ENCODE peak calls at places on chromosome 15, in five cellular contexts. P is HFF-Myc, V is stomach, S is psoas muscle, I is WTC11. M is an unnamed sample.

GRCh38 chr15:36400936-36401585 is 178.4 kb upstream of the CDIN1 start:
- DNase-seq in V (no peak), I (no peak), P (no peak), S (no peak), M (no peak)

GRCh38 chr15:88645171-88646087 is 6.6 kb downstream of the ISG20 start:
- DNase-seq in S (no peak), V (peak), P (no peak), I (no peak), M (no peak)

GRCh38 chr15:45200799-45201556 is 13.2 kb upstream of the SHF start:
- DNase-seq in P (peak), S (peak), I (peak), V (peak), M (peak)

GRCh38 chr15:64101018-64101417 is 5.2 kb downstream of the SNX1 start:
- DNase-seq in S (no peak), V (no peak), I (no peak), P (no peak), M (no peak)

GRCh38 chr15:45351229-45351628 is 27.1 kb downstream of the GATM start:
- DNase-seq in P (no peak), S (no peak), V (no peak), I (no peak), M (no peak)

GRCh38 chr15:41880156-41880877 is 13.5 kb downstream of the SPTBN5 start:
- DNase-seq in I (no peak), V (no peak), S (no peak), P (no peak), M (no peak)

GRCh38 chr15:90436952-90437351 is 48.9 kb downstream of the IQGAP1 start:
- DNase-seq in P (no peak), I (no peak), V (no peak), S (no peak), M (no peak)

GRCh38 chr15:42730135-42730534 is 6.8 kb downstream of the CDAN1 start:
- DNase-seq in S (no peak), V (no peak), I (no peak), P (no peak), M (no peak)

GRCh38 chr15:34693053-34693744 is 61.6 kb downstream of the GJD2 start:
- DNase-seq in S (no peak), I (no peak), P (no peak), V (no peak), M (no peak)

GRCh38 chr15:100114526-100114925 is 227.2 kb downstream of the ADAMTS17 start:
- DNase-seq in S (no peak), P (no peak), V (no peak), I (no peak), M (no peak)

GRCh38 chr15:63834500-63835210 is 907 bp upstream of the HERC1 start:
- DNase-seq in S (no peak), P (no peak), V (no peak), I (no peak), M (no peak)

GRCh38 chr15:52559583-52559982 is 9.2 kb downstream of the ARPP19 start:
- DNase-seq in S (peak), V (no peak), P (no peak), I (no peak), M (no peak)

GRCh38 chr15:97884513-97885131 is 75.9 kb upstream of the ARRDC4 start:
- DNase-seq in S (no peak), I (no peak), P (no peak), V (no peak), M (no peak)

GRCh38 chr15:67166280-67167009 is 88.0 kb downstream of the AAGAB start:
- DNase-seq in P (no peak), S (no peak), V (no peak), I (no peak), M (no peak)

GRCh38 chr15:67163180-67163579 is 91.3 kb downstream of the AAGAB start:
- DNase-seq in S (no peak), P (no peak), I (no peak), V (no peak), M (no peak)

GRCh38 chr15:67165653-67166260 is 88.7 kb downstream of the AAGAB start:
- DNase-seq in I (peak), P (no peak), S (no peak), V (no peak), M (no peak)

GRCh38 chr15:67164401-67164791 is 90.1 kb downstream of the AAGAB start:
- DNase-seq in P (no peak), S (no peak), I (no peak), V (no peak), M (no peak)

DNA sequence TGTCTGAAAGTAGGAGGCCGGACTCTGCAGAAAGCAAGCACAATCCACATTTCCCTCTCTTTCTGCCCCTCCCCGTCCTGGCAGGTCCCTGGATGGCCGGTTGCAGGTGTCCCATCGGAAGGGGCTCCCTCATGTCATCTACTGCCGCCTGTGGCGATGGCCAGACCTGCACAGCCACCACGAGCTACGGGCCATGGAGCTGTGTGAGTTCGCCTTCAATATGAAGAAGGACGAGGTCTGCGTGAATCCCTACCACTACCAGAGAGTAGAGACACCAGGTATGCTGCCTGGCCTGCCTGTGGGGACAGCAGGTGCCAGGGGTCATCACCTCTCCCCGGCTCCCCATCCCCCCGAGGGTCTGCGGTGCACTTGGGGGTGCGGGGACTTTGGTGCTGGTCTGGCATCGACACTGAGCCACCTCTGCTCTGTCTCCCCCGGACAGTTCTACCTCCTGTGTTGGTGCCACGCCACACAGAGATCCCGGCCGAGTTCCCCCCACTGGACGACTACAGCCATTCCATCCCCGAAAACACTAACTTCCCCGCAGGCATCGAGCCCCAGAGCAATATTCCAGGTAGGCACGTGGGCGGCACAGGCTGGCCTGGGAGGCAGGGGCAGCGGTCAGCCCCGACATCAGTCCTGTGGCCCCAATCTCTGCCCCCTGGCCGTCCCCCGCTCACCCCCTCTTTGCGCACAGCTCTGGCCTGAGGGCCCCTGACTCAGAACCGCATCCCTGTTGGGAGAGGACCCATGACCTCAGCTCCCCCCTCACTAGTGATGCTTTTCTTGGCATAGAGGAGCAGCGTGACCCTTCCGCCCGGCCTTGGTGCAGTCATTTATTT is 89.4 kb downstream of the AAGAB start:
- DNase-seq in I (peak), S (peak), V (no peak), P (no peak), M (no peak)
- TF ChIP-seq CTCF in I (no peak), S (no peak), V (no peak), P (no peak), M (no peak)

GRCh38 chr15:43774062-43774461 is 2.7 kb downstream of the ELL3 start:
- DNase-seq in V (no peak), I (no peak), S (no peak), P (no peak), M (no peak)

GRCh38 chr15:43776101-43776717 is 557 bp downstream of the ELL3 start:
- DNase-seq in S (no peak), P (no peak), I (peak), V (peak), M (no peak)

GRCh38 chr15:43776718-43777292 is at the start of gene ELL3:
- DNase-seq in I (peak), S (peak), V (peak), P (no peak), M (no peak)

GRCh38 chr15:43777293-43777819 is 590 bp upstream of the ELL3 start:
- DNase-seq in I (peak), P (peak), V (peak), S (peak), M (peak)

GRCh38 chr15:43775411-43775965 is 1.3 kb downstream of the ELL3 start:
- DNase-seq in I (peak), V (peak), S (peak), P (peak), M (no peak)
- TF ChIP-seq CTCF in I (no peak), V (no peak), S (peak), P (peak), M (no peak)

GRCh38 chr15:25695875-25696760 is 167.0 kb downstream of the ATP10A start:
- DNase-seq in S (no peak), I (no peak), P (no peak), V (no peak), M (no peak)

GRCh38 chr15:25691544-25692430 is 171.3 kb downstream of the ATP10A start:
- DNase-seq in I (no peak), S (no peak), V (no peak), P (no peak), M (no peak)

GRCh38 chr15:25694823-25695312 is 168.3 kb downstream of the ATP10A start:
- DNase-seq in S (no peak), I (no peak), V (no peak), P (no peak), M (no peak)

GRCh38 chr15:25694238-25694584 is 168.9 kb downstream of the ATP10A start:
- DNase-seq in V (no peak), S (no peak), P (no peak), I (no peak), M (no peak)

DNA sequence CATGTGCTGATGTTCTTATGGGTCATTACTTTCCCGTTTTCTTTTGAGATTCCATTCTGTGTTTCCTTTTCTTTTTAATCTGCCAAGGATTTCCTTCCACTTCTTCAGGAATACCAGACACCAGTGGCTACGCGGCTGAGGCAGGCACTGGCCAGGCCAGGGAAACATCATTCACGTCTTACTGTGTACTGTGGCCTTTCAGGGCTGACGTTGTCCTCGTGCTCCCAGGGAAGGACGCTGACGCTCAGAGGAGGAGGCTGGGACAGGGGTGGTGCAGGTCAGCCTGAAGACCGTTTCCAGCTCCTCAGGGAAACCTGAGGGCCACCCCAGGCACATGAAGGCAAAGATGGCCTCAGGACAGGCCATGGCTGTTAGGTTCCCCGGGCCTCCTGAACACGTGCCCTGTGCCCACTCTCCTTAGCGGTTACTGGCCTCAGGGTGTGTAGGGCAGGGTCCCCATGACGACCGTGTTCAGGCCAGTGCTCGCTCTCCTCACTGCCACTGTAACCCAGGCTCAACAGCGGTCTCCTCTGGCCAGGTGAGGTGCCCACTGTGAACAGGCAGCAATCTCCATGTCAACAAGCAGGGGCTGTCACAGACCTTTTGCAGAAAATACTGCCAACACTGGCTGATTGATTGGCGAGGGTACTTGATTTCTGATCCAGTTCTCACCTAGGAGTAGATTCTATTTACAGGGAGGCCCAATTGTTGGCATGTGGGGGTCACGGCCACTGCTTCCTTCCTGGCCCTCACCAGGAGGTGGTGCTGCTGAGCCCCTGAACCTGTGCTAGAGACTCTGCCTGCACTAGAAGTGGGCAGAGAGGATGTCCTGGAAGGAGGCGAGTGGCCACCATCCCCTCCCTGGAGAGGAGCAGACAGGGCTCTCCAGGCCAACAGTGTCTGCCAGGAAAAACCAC is 169.5 kb downstream of the ATP10A start:
- DNase-seq in V (no peak), I (peak), P (no peak), S (peak), M (no peak)
- TF ChIP-seq CTCF in V (no peak), I (peak), P (peak), S (peak), M (no peak)

DNA sequence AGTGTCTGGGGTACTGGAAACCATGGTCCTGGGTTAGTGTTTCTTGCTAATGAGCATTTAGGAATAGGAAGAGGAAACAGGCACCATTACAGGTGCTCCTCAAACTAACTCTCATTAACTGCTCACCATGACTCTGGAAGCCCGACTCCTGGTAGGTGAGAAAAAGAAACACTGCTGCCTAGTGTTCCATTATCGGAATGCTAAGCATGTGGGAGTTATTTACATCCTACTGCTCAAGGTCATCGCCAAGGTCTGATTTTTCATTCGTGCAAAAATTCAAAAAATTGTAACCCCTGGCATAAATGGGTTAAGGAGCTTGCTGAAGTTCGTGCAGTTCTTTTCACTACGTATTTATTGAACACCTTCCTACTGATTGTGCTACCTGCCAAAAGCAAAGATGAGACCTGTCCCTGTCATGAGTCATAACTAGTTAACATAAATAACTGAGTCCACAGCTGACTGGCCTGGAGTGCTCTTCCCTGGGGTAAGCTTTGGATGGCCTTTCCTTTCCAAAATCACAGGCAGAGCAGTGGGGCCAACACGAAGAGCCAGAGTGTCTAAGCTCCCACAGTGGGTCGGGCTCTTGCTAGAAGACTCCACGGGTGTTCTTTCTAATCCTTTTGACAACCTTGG is 22.7 kb upstream of the PAQR5 start:
- DNase-seq in I (no peak), P (no peak), V (no peak), S (no peak), M (no peak)
- TF ChIP-seq CTCF in I (no peak), P (no peak), V (no peak), S (no peak), M (no peak)

GRCh38 chr15:29747837-29748417 is 74.3 kb downstream of the TJP1 start:
- DNase-seq in V (no peak), I (no peak), S (no peak), P (no peak), M (no peak)
- TF ChIP-seq CTCF in V (no peak), I (no peak), S (peak), P (no peak), M (no peak)

GRCh38 chr15:85760531-85761371 is 34.0 kb downstream of the KLHL25 start:
- DNase-seq in S (no peak), I (no peak), V (no peak), P (no peak), M (no peak)
- TF ChIP-seq CTCF in S (no peak), I (no peak), V (no peak), P (no peak), M (no peak)

GRCh38 chr15:91521996-91522395 is 331.5 kb upstream of the SLCO3A1 start:
- DNase-seq in S (no peak), V (no peak), I (no peak), P (no peak), M (no peak)

GRCh38 chr15:91525746-91526145 is 327.8 kb upstream of the SLCO3A1 start:
- DNase-seq in P (no peak), I (no peak), V (no peak), S (no peak), M (no peak)

GRCh38 chr15:91524534-91524933 is 329.0 kb upstream of the SLCO3A1 start:
- DNase-seq in S (no peak), V (no peak), I (no peak), P (no peak), M (no peak)

GRCh38 chr15:91520848-91521247 is 332.7 kb upstream of the SLCO3A1 start:
- DNase-seq in I (no peak), P (no peak), S (no peak), V (no peak), M (no peak)

GRCh38 chr15:91522609-91523332 is 330.7 kb upstream of the SLCO3A1 start:
- DNase-seq in I (no peak), S (no peak), V (no peak), P (no peak), M (no peak)
- TF ChIP-seq CTCF in I (no peak), S (peak), V (peak), P (no peak), M (no peak)

DNA sequence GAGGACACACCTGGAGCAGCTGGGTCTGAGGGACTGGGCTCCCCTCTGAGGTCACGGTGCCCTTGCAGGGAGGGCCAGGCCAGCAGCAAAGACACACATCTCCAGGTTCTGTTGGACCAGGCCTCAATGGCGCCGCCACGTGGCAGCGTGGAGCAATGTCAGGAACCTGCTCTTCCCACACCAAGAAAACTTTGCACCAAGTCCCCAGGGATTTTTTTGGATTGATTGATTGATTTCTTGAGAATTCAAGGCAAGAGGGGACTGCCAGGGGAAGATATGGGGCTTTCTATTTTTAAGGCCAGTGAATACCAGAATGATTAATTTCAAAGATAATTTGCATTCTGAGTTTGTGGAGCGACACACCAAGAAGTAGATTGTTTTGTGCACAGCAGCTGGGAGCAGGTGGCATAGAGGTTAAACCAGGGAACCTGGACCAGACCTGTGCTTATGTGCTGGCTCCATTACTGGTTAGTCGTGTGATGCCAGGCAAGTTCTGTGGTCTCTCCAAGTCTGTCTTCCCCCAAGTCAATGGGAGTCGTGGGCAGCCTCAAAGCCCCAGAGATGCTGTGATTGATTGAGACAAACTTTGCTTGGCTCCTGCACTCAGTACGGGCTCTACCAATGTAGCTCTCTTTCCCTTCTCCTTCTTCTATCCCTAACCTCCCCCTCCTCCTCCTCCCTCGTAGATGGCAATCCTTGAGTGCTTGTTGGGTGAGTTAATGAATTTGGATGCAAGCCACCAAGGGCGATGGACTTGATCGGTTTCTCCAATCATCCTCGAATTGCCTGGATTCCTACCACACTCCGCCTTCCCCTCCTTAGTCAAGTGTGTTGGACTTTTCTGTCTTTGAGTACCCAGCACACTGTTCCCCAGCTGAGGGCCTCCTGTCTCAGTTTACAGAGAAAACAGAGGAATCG is 96.2 kb upstream of the TRPM1 start:
- DNase-seq in V (peak), I (peak), S (no peak), P (no peak), M (no peak)
- TF ChIP-seq CTCF in V (no peak), I (peak), S (peak), P (peak), M (no peak)

GRCh38 chr15:82999905-83000671 is 11.4 kb downstream of the C15orf40 start:
- DNase-seq in V (no peak), S (no peak), P (peak), I (peak), M (no peak)
- TF ChIP-seq CTCF in V (no peak), S (peak), P (peak), I (no peak), M (no peak)